ENCODE peak calls at places on chromosomes 4 and X, in ten cellular contexts. E is kidney epithelial cell, U is mammary epithelial cell, T is IMR-90, M is fibroblast of lung, J is LNCaP clone FGC, K is SK-N-SH, G is WERI-Rb-1, F is stomach, I is epithelial cell of esophagus. N is an unnamed sample.

GRCh38 chr4:86011117-86011516 is 348.7 kb downstream of the MAPK10 start:
- DNase-seq in E (no peak), U (peak), T (peak), M (peak), J (no peak), K (no peak), G (no peak), F (no peak), I (peak), N (no peak)

GRCh38 chrX:49155243-49155899 is 7.2 kb upstream of the MAGIX start:
- DNase-seq in E (no peak), U (peak), T (peak), M (peak), J (peak), K (no peak), G (peak), F (peak), I (peak), N (no peak)

GRCh38 chr4:23614284-23614892 is 275.5 kb downstream of the PPARGC1A start:
- DNase-seq in E (no peak), U (peak), T (peak), M (peak), J (peak), K (peak), G (peak), F (no peak), I (peak), N (peak)

GRCh38 chrX:2283111-2283847 is 217.5 kb downstream of the DHRSX start:
- DNase-seq in E (no peak), U (no peak), T (no peak), M (no peak), J (no peak), K (no peak), G (no peak), F (no peak), I (no peak), N (no peak)

GRCh38 chr4:288891-289290 is 16.4 kb downstream of the ZNF732 start:
- DNase-seq in E (no peak), U (peak), T (no peak), M (peak), J (no peak), K (no peak), G (no peak), F (no peak), I (peak), N (no peak)

GRCh38 chr4:75289843-75290616 is 224.2 kb downstream of the RCHY1 start:
- DNase-seq in E (no peak), U (peak), T (no peak), M (peak), J (no peak), K (no peak), G (peak), F (peak), I (peak), N (no peak)

GRCh38 chrX:149495573-149496071 is 9.5 kb downstream of the IDS start:
- DNase-seq in E (peak), U (peak), T (peak), M (peak), J (no peak), K (no peak), G (no peak), F (no peak), I (peak), N (no peak)

GRCh38 chr4:5030152-5030668 is 11.0 kb upstream of the CYTL1 start:
- DNase-seq in E (no peak), U (no peak), T (no peak), M (no peak), J (no peak), K (no peak), G (no peak), F (no peak), I (no peak), N (no peak)

GRCh38 chr4:74105656-74106275 is 6.8 kb upstream of the CXCL2 start:
- DNase-seq in E (no peak), U (no peak), T (no peak), M (peak), J (no peak), K (no peak), G (no peak), F (no peak), I (no peak), N (no peak)

GRCh38 chr4:169267070-169267469 is 3.7 kb downstream of the SH3RF1 start:
- DNase-seq in E (no peak), U (no peak), T (no peak), M (no peak), J (no peak), K (no peak), G (no peak), F (no peak), I (no peak), N (no peak)
- H3K4me3 ChIP-seq in E (no peak), U (no peak), T (no peak), M (peak), J (no peak), K (peak), G (no peak), F (peak), I (no peak), N (no peak)

DNA sequence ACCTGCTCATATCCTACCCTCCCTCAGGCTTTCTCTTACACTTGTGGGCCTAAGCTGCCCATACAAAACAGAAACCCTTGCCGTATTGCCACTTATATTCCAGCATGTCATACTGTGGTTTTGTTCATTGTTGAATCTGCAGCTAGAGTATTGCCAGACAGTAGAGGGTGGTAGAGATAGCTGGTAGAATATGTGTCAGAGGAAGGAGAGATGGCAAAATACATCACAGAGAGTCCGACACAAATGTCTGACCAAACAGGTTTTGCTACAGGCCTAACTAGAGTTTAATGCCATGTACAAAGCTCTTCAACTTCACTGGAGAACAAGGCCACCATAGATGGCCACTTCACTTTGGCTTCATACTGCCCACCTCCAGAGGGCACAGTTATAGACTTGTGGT is 160.1 kb downstream of the EFHC2 start:
- DNase-seq in E (no peak), U (no peak), T (no peak), M (no peak), J (peak), K (no peak), G (no peak), F (no peak), I (peak), N (no peak)
- TF ChIP-seq CTCF in E (no peak), U (no peak), T (no peak), M (no peak), J (peak), K (no peak), G (no peak), F (no peak), I (peak), N (no peak)

DNA sequence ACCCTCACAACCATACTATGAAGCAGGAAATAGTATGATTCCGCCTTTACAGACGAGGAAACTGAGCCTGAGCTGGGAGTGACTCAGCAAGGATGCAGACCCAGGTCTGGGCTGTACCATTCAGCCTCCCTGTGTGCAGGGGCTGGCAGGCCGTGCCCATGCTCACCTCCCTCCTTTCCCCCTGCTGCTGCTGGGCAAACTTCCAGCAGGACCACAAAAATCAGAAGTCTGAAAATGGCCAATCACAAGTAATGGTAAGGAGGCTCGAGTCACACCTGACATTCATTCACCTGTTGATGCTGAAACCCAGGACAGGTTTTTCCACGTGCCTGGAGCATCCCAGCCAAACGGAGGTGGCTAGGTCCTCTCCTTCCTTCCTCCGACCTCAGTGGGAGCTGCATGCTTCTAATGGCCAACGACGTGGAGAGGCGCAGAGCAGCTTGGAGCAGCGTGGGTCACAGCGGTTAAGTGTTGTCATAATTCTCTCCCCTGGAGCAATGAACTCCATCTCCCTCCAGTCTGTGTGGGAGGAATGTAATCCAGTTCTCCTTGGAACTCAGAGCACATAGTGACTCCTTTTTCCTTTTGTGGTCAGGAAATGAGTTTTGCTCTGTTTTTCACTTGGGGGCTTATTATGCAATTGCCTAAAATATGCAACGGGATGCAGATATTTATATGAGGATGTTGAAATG is 371.7 kb downstream of the BCOR start:
- DNase-seq in E (no peak), U (peak), T (peak), M (peak), J (no peak), K (peak), G (no peak), F (no peak), I (peak), N (no peak)
- H3K4me3 ChIP-seq in E (no peak), U (no peak), T (no peak), M (no peak), J (no peak), K (no peak), G (no peak), F (no peak), I (no peak), N (no peak)

GRCh38 chrX:141935645-141936044 is 32.0 kb downstream of the MAGEC1 start:
- DNase-seq in E (no peak), U (no peak), T (no peak), M (no peak), J (no peak), K (no peak), G (no peak), F (no peak), I (no peak), N (no peak)

DNA sequence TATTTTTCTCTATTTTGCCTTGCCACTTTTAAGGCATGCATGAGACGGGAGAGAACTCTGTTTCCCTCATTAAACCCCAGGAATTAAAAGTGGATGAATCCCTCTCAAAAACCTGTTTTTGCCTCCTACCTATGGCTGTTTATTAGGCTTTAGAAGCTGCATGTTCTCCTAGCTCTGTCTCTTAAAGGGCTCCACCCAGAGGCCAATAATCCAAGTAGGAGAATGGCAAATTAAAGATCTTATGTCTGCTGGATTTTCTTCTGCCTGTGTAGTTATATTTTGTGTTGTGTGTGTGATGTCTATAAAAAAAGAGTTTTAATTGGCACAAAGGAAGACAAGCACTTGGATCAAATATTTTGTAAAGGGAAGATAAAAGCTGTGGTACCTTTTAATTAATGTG is 32.4 kb downstream of the MAGEC1 start:
- DNase-seq in E (no peak), U (no peak), T (no peak), M (peak), J (peak), K (no peak), G (no peak), F (no peak), I (peak), N (no peak)
- TF ChIP-seq CTCF in E (peak), U (no peak), T (no peak), M (no peak), J (peak), K (peak), G (no peak), F (no peak), I (peak), N (no peak)

DNA sequence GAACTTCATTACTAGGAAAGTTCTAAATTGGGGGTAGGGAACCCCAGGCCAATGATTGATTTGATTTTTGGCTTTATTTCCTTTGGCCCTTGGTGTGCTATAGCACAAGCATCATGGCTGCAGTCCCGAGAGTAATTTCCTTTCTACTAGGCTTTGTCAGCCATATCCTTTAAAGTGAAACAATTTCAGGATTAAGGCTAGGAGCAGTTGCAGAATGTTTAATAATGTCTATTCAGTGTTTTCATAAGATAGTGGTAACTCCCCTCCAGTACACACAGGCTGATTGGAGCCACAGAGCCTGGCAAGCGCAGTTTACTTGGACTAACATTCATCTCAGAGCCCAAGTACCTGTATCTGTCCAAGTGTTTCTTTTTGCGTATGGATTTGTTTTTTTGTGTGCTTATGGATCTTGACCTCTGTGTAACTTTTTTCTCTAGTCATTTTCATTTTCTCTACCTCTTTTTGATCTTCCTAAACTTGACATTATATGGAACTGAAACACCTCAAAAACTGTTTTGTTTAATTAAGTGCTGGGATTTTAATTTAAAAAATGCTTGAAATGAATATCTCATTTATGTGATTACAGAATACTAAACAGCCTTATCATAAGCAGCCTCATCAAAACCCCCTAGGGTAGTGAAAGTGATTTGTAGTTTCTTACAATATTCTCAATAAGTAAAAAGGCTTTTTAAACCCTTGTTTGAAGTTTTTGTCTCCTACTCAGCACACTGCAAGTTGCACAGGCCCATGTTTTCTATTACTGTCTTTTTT is 7.5 kb downstream of the STIM2 start:
- DNase-seq in E (no peak), U (no peak), T (peak), M (peak), J (no peak), K (no peak), G (no peak), F (no peak), I (no peak), N (no peak)
- H3K4me3 ChIP-seq in E (no peak), U (no peak), T (no peak), M (no peak), J (no peak), K (no peak), G (no peak), F (no peak), I (no peak), N (no peak)

GRCh38 chr4:18935956-18936355 is 914.4 kb upstream of the LCORL start:
- DNase-seq in E (peak), U (no peak), T (no peak), M (no peak), J (no peak), K (no peak), G (no peak), F (no peak), I (peak), N (peak)

GRCh38 chr4:18937080-18937479 is 915.5 kb upstream of the LCORL start:
- DNase-seq in E (no peak), U (no peak), T (no peak), M (no peak), J (no peak), K (no peak), G (no peak), F (no peak), I (no peak), N (no peak)

GRCh38 chr4:18931643-18932373 is 910.3 kb upstream of the LCORL start:
- DNase-seq in E (no peak), U (no peak), T (no peak), M (no peak), J (no peak), K (no peak), G (no peak), F (no peak), I (no peak), N (no peak)

GRCh38 chr4:18932940-18933339 is 911.4 kb upstream of the LCORL start:
- DNase-seq in E (no peak), U (no peak), T (no peak), M (no peak), J (no peak), K (no peak), G (no peak), F (no peak), I (no peak), N (no peak)

GRCh38 chr4:18934197-18934596 is 912.6 kb upstream of the LCORL start:
- DNase-seq in E (no peak), U (peak), T (no peak), M (peak), J (no peak), K (peak), G (peak), F (no peak), I (peak), N (no peak)
- TF ChIP-seq CTCF in E (no peak), U (peak), T (peak), M (no peak), J (peak), K (peak), G (peak), F (no peak), I (peak), N (peak)

DNA sequence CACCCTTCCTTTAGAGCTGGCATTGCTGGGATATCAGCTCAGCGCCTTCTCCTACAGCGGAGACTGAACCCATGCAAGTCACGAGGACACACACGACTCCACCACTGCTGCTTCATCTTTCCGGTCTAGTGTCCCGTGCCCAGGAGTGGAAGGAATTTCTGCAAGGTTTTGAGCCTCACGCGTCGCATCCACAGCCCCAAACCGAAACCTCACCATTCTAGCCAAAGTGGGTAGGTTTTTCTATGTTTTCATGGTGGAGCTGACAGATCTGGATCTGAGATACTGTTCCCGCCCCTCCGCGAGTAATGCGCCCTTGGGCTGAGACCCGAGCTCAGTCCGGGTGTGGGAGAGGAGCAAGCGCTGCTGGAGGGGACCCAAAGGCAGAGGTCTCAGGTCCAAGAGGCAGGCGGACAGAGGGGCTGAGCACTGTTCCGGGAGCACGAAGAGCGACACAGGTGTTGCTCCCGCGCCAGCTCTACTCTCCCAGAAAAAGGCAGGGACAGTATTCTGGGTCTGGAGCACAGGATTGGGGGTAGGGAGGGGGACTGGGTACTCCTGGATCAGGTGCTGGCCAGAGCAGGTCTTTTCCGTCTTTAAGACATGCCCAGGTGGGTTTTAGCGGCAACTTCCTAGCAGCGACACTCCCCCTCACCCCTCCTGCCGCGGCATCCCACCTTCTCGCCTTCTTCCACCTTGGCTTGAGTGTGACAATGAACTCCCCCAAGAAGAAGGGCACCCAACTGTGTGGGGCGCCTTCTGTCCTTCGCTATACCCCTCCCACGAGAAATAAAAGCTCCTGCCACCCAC is 1.9 kb downstream of the EPHA5 start:
- DNase-seq in E (no peak), U (no peak), T (no peak), M (no peak), J (no peak), K (peak), G (peak), F (peak), I (peak), N (no peak)
- H3K4me3 ChIP-seq in E (peak), U (no peak), T (peak), M (no peak), J (no peak), K (no peak), G (peak), F (peak), I (peak), N (peak)

DNA sequence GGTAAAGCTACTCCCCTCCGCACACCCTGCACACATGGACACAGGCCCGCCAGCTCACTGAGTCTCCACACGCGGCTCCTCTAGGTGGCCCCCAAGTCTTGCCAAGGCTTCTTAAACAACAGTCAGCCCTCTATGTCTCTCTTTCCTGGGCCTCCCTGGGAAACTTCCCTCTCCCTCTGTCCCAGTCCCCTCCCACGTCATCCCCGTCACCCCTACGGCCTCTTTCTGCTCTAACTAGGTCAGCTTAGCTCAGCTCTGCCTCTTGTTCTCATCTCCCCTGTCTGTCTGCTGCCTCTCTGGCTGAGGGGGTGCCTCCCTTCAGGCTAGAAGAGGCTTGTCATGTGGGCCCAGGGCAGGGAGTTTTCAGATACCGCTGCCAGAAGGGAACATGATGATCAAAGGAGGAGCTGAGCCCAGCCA is 38.8 kb downstream of the SEPTIN6 start:
- DNase-seq in E (no peak), U (no peak), T (peak), M (peak), J (no peak), K (peak), G (peak), F (no peak), I (peak), N (peak)
- TF ChIP-seq CTCF in E (no peak), U (no peak), T (peak), M (no peak), J (no peak), K (no peak), G (peak), F (no peak), I (no peak), N (peak)

N was measured in retinal pigment epithelial cell.